ENCODE peak calls at places on chromosomes 16 and 17, in four cellular contexts. G, M, E and C are unnamed samples.
A peak's percentile ranks its signal among the peaks of the same experiment; 100 is the strongest.

GRCh38 chr17:52170963-52171572 is 12.6 kb upstream of the CA10 start:
- DNase-seq in G (no peak), M (peak; percentile 20), E (no peak), C (peak; percentile 59)

GRCh38 chr16:84952335-84953050 is 58.8 kb downstream of the ZDHHC7 start:
- DNase-seq in G (peak; percentile 40), M (peak; percentile 84), E (peak; percentile 98), C (peak; percentile 85)

GRCh38 chr16:9048302-9048700 is 43.1 kb upstream of the HAPSTR1 start:
- DNase-seq in G (no peak), M (no peak), E (no peak), C (no peak)

GRCh38 chr17:3838206-3838605 is 7.8 kb downstream of the NCBP3 start:
- DNase-seq in G (no peak), M (no peak), E (no peak), C (no peak)

GRCh38 chr17:82090549-82091263 is 7.3 kb downstream of the FASN start:
- DNase-seq in G (no peak), M (no peak), E (no peak), C (no peak)

GRCh38 chr16:27859020-27859419 is 204.5 kb downstream of the GSG1L start:
- DNase-seq in G (no peak), M (peak; percentile 66), E (no peak), C (no peak)

GRCh38 chr16:89598199-89598598 is 15.2 kb upstream of the DPEP1 start:
- DNase-seq in G (no peak), M (no peak), E (no peak), C (no peak)

GRCh38 chr17:16818821-16819683 is 129.0 kb downstream of the CCDC144A start:
- DNase-seq in G (no peak), M (no peak), E (peak; percentile 18), C (no peak)

GRCh38 chr17:78892936-78893379 is 10.0 kb downstream of the CEP295NL start:
- DNase-seq in G (no peak), M (no peak), E (no peak), C (no peak)

GRCh38 chr16:22425036-22425801 is 50.8 kb upstream of the CDR2 start:
- DNase-seq in G (no peak), M (no peak), E (no peak), C (no peak)

GRCh38 chr17:40524243-40524965 is 23.0 kb upstream of the TNS4 start:
- DNase-seq in G (no peak), M (peak; percentile 8), E (no peak), C (no peak)

GRCh38 chr17:42809250-42809649 is 10.6 kb downstream of the CNTD1 start:
- DNase-seq in G (no peak), M (no peak), E (no peak), C (no peak)
- TF ChIP-seq USF2 in G (no peak), M (no peak), E (no peak), C (no peak)

GRCh38 chr17:73201215-73202069 is 8.6 kb downstream of the COG1 start:
- DNase-seq in G (no peak), M (no peak), E (peak; percentile 73), C (no peak)
- TF ChIP-seq USF1 in G (no peak), M (no peak), E (no peak), C (no peak)

DNA sequence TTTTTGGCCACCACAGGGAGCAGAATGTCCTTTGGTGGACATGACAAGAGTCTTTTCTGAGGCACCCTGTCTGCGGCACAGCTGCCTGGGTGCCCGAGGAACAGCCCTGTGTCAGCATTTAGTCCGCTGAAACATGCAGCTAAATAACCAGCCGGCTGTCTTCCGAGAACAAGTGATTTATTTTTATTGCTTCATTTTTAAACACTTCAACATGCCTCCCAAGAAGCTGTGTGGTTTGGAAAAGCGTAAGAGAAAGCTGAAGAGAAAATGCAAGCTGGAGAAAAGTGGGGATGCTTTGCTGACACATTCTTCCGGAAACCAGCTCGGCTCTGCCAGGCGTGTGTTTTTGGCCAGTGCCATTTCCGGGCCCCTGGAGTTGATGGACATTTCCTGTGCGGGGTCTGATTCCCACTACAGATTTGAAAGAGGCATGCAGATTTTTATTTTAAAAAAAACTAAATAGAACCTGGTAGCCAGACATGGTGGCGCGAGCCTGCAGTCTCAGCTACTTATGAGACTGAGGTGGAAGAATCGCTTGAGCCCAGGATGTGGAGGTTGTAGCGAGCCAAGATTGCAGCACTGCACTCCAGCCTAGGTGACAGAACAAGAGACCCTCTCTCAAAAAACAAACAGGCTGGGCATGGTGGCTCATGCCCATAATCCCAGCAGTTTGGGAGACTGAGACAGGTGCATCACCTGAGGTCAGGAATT is 94.8 kb downstream of the SEC14L1 start:
- DNase-seq in G (peak; percentile 34), M (no peak), E (no peak), C (peak; percentile 71)
- TF ChIP-seq USF2 in G (no peak), M (no peak), E (no peak), C (no peak)

GRCh38 chr16:13660807-13661206 is 259.1 kb upstream of the ERCC4 start:
- DNase-seq in G (no peak), M (no peak), E (no peak), C (no peak)
- TF ChIP-seq USF1 in G (no peak), M (no peak), E (no peak), C (no peak)

GRCh38 chr16:82651921-82652601 is 25.3 kb downstream of the CDH13 start:
- DNase-seq in G (peak; percentile 74), M (no peak), E (no peak), C (no peak)

GRCh38 chr16:82653550-82654511 is 27.1 kb downstream of the CDH13 start:
- DNase-seq in G (peak; percentile 90), M (no peak), E (no peak), C (no peak)

GRCh38 chr16:82652826-82653225 is 26.1 kb downstream of the CDH13 start:
- DNase-seq in G (no peak), M (no peak), E (no peak), C (no peak)

GRCh38 chr16:82649766-82650165 is 23.0 kb downstream of the CDH13 start:
- DNase-seq in G (no peak), M (no peak), E (no peak), C (no peak)

DNA sequence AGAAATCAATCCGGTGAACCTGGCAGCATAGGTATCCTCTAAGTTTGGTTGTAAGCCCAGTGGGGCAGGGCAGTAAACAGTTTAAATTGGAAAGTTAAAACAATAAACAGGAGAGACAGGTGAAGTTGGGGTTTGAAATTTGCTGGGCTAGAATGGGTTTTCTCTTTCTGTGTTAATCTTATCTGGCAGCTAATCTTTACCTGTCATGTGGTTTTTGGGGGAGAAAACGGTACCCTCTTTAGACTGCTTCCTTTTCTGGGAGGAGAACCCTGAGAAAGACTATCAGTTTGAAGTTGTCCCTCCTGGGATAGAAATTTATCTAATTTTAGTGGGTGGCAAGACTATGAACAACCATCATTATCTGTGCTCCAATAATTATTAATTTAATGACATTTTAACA is 24.0 kb downstream of the CDH13 start:
- DNase-seq in G (no peak), M (no peak), E (no peak), C (no peak)
- TF ChIP-seq USF2 in G (no peak), M (no peak), E (no peak), C (no peak)

DNA sequence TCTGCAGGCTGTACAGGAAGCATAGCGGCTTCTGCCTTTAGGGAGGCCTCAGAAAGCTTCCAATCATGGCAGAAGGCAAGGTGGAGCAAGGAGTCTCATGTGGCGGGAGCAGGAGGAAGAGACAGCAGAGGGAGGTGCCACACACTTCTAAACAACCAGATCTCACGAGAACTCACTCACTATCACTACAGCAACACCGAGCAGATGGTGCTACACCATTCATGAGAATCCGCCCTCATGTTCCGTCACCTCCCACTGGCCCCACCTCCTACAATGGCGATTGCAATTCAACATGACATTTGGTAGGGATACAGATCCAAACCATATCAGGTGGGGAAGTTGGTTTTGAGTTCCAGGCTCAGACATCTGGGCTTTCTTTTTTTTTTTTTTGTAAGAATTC is 31.9 kb upstream of the NUDT7 start:
- DNase-seq in G (no peak), M (no peak), E (no peak), C (no peak)
- TF ChIP-seq USF1 in G (no peak), M (no peak), E (no peak), C (no peak)

GRCh38 chr16:2036200-2036966 is 9.7 kb downstream of the NHERF2 start:
- DNase-seq in G (no peak), M (no peak), E (no peak), C (no peak)

GRCh38 chr16:2034695-2035430 is 8.2 kb downstream of the NHERF2 start:
- DNase-seq in G (no peak), M (no peak), E (no peak), C (no peak)

GRCh38 chr16:2037631-2038358 is 9.8 kb downstream of the NTHL1 start:
- DNase-seq in G (no peak), M (no peak), E (no peak), C (no peak)

GRCh38 chr16:2037115-2037514 is 10.4 kb downstream of the NHERF2 start:
- DNase-seq in G (no peak), M (no peak), E (no peak), C (no peak)

GRCh38 chr16:2035431-2036199 is 8.9 kb downstream of the NHERF2 start:
- DNase-seq in G (no peak), M (no peak), E (no peak), C (peak; percentile 66)
- TF ChIP-seq USF2 in G (no peak), M (no peak), E (no peak), C (no peak)

GRCh38 chr16:13680021-13680672 is 239.8 kb upstream of the ERCC4 start:
- DNase-seq in G (no peak), M (no peak), E (no peak), C (no peak)
- TF ChIP-seq USF1 in G (no peak), M (no peak), E (no peak), C (no peak)

GRCh38 chr16:46844771-46845170 is 13.8 kb upstream of the C16orf87 start:
- DNase-seq in G (no peak), M (no peak), E (no peak), C (no peak)

GRCh38 chr16:46842192-46842895 is 11.4 kb upstream of the C16orf87 start:
- DNase-seq in G (no peak), M (no peak), E (no peak), C (no peak)

GRCh38 chr16:46843898-46844642 is 13.1 kb upstream of the C16orf87 start:
- DNase-seq in G (no peak), M (no peak), E (no peak), C (no peak)

GRCh38 chr16:46836521-46837292 is 5.7 kb upstream of the C16orf87 start:
- DNase-seq in G (no peak), M (no peak), E (no peak), C (no peak)

GRCh38 chr16:46839986-46840443 is 9.0 kb upstream of the C16orf87 start:
- DNase-seq in G (no peak), M (no peak), E (no peak), C (no peak)
- TF ChIP-seq USF2 in G (no peak), M (no peak), E (no peak), C (no peak)

GRCh38 chr17:57514614-57515013 is 230.5 kb downstream of the CCDC182 start:
- DNase-seq in G (no peak), M (no peak), E (no peak), C (no peak)
- TF ChIP-seq USF1 in G (no peak), M (no peak), E (no peak), C (no peak)